ENCODE peak calls at places on chromosome 18, in four cellular contexts. W is K562, Y is GM12878, M is HepG2. U is an unnamed sample.

GRCh38 chr18:32139835-32140283 is 48.2 kb downstream of the RNF138 start:
- DNase-seq in Y (no peak), W (no peak), M (no peak), U (no peak)

GRCh38 chr18:39058386-39059000 is 1492.9 kb upstream of the CELF4 start:
- DNase-seq in M (no peak), Y (no peak), W (no peak), U (no peak)

GRCh38 chr18:13570856-13571495 is 155.4 kb downstream of the FAM210A start:
- DNase-seq in Y (no peak), W (no peak), M (no peak), U (no peak)

GRCh38 chr18:3294435-3295080 is 32.6 kb downstream of the MYL12B start:
- DNase-seq in W (peak), M (no peak), Y (no peak), U (no peak)

GRCh38 chr18:2971741-2972552 is 41.0 kb downstream of the LPIN2 start:
- DNase-seq in W (no peak), Y (peak), M (no peak), U (no peak)

GRCh38 chr18:9647496-9648323 is 33.4 kb upstream of the PPP4R1 start:
- DNase-seq in M (peak), Y (peak), W (no peak), U (no peak)

GRCh38 chr18:43785145-43785544 is 507.9 kb upstream of the SYT4 start:
- DNase-seq in M (no peak), Y (no peak), W (no peak), U (no peak)

GRCh38 chr18:5588529-5588928 is 44.7 kb upstream of the EPB41L3 start:
- DNase-seq in Y (no peak), M (no peak), W (no peak), U (no peak)

GRCh38 chr18:75198046-75198445 is 10.9 kb downstream of the PTGR3 start:
- DNase-seq in W (no peak), Y (no peak), M (no peak), U (no peak)

GRCh38 chr18:55500316-55501086 is 87.5 kb downstream of the TCF4 start:
- DNase-seq in M (no peak), Y (no peak), W (no peak), U (no peak)

GRCh38 chr18:45059695-45060094 is 379.0 kb downstream of the SETBP1 start:
- DNase-seq in Y (no peak), M (no peak), W (peak), U (no peak)

GRCh38 chr18:8401606-8402005 is 207.6 kb upstream of the RAB12 start:
- DNase-seq in W (no peak), Y (no peak), M (no peak), U (no peak)

GRCh38 chr18:36427831-36428230 is 130.3 kb downstream of the FHOD3 start:
- DNase-seq in Y (no peak), W (no peak), M (no peak), U (no peak)

GRCh38 chr18:54736981-54737380 is 91.3 kb upstream of the RAB27B start:
- DNase-seq in W (no peak), Y (no peak), M (no peak), U (no peak)

GRCh38 chr18:44895176-44895798 is 214.6 kb downstream of the SETBP1 start:
- DNase-seq in W (peak), Y (peak), M (no peak), U (no peak)

DNA sequence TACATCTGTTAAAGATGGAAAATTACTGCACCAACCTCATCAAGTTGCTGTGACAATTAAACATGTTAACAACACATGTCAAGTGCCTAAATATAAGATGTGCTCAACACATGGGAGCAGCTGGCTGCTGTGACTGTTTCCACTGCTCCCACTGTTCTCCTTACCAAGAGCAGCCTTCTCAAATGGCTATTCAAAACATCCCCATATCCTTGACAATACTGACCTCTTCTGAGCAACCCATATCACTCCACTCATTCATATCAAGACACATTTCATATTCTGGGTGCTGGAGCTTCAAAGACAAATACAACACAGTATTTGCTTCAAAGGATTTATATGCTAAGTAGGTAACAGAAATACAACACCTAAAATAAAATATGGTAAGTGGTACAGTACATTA is 60.3 kb downstream of the PIAS2 start:
- DNase-seq in M (no peak), Y (no peak), W (no peak), U (no peak)
- TF ChIP-seq BHLHE40 in M (no peak), Y (no peak), W (no peak), U (no peak)

GRCh38 chr18:6633370-6633769 is 96.1 kb upstream of the ARHGAP28 start:
- DNase-seq in M (no peak), Y (no peak), W (no peak), U (no peak)
- TF ChIP-seq FOXK2 in M (no peak), Y (no peak), W (no peak), U (no peak)

DNA sequence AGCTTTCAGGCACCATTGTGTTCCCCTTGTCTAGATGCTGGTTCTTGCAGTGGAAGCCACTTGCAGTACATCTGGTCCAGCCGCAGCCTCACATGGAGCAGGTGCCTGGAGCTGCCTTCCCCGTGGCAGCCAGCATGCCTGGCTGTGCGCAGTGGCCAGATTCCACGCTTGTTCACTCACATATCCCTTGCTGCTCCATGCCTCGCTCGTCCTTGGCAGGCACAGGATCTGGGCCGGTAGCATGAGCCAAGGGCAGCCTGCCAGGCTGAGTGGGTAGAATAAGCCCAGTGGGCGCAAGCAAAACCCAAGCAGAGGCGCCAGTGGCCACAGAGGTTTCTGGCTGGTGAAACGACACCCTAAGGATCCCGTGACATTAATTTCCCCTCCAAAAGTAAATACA is 20.6 kb downstream of the TMX3 start:
- DNase-seq in M (no peak), W (no peak), Y (no peak), U (no peak)
- TF ChIP-seq BHLHE40 in M (no peak), W (no peak), Y (no peak), U (no peak)

DNA sequence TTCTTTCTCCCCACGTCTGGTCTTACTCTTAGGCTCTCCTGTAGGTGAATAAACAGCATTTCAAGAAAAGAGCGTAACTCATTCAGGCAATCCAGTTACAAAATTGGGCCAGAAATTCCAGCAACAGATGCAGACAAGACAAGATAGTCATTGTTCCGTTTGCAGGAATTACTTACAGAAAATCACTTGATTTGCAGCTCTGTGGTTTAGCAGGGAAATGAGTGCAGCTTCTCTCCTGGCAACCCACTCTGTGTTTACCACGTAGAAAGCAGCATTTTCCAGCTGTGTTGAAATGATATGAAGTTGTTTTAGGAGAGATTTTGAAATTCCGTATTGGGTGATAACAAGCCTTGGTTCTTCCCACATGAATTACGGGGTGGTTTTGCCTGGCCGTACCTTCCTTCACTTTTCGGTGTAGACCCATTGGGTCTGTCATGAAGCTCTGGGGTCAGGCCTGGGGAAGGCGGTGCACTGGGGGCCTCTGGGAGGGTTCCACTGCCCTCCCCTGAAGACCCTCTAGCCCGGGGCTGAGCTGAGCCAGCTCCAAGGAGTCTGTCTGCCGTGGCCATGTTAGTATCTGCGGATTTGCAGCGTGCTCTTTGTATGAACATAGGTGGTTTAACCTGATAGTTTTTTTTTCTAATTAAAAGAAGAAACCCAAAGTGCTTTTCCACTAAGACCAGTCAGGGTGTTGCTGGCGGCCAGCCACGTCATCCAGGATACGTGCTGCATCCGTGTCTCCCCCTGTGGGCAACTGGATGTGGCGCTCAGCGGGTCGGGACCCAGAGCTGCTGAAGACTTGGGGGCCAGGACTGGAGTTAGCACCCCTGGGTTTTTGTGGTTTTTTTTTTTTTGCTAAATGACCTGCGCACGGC is 58.9 kb upstream of the KCNG2 start:
- DNase-seq in W (no peak), M (no peak), Y (no peak), U (no peak)
- TF ChIP-seq FOXK2 in W (no peak), M (no peak), Y (no peak), U (no peak)

GRCh38 chr18:68564961-68565360 is 149.9 kb downstream of the TMX3 start:
- DNase-seq in Y (no peak), W (no peak), M (no peak), U (no peak)
- TF ChIP-seq BHLHE40 in Y (no peak), W (no peak), M (no peak), U (no peak)

DNA sequence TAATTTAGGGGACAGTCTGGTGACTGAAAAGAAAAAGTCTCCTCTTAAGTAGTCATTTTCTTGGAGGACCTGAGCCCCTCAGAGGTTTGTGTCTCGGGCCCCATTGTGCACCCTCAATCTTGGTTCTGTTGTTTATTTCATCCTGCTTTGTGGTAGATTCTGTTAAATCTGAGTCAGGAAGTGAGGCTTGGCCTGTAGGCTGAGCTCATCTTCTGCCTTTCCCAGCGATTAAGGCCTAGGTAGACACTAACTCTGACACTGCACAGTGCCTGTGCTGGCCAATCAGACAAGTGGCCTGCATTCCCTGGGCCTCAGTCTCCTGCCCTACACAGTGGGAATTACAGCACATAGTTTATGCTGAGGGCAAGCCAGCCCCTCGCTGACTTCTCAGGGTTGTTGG is 80.2 kb downstream of the CTIF start:
- DNase-seq in W (no peak), M (no peak), Y (no peak), U (no peak)
- TF ChIP-seq FOXK2 in W (no peak), M (no peak), Y (no peak), U (no peak)

GRCh38 chr18:48898521-48898920 is 52.2 kb downstream of the SMAD7 start:
- DNase-seq in M (no peak), Y (no peak), W (no peak), U (no peak)

GRCh38 chr18:48896875-48897511 is 53.8 kb downstream of the SMAD7 start:
- DNase-seq in M (peak), Y (peak), W (peak), U (no peak)

GRCh38 chr18:48894799-48895346 is 55.9 kb downstream of the SMAD7 start:
- DNase-seq in Y (no peak), M (no peak), W (no peak), U (no peak)

GRCh38 chr18:48897531-48897930 is 53.2 kb downstream of the SMAD7 start:
- DNase-seq in W (no peak), Y (no peak), M (no peak), U (no peak)

DNA sequence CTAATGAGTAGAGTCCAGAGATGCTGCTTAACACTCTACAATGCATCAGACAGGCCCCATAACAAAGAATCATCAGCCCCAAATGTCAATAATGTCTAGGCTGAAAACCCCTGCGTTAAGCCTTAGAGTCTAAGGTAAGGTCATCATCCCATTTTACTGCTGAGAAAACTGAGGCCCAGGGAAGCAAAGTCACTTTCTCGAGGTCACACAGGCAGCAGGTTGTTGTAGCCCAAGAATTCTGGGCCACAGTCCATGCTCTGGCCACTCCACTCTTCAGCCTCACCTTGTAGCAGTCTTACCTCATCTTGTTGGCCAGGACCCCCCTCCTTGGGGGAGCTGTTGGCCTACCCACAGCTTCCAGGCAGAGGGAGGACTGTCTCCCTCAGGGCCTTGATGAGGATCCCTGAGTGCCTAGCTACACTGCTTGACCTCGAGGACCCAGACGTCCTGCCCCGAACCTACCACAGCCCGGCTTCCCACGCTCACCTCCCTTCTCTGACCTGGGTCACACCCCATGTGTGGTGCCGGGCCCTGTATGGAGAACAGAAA is 54.4 kb downstream of the SMAD7 start:
- DNase-seq in W (no peak), M (no peak), Y (no peak), U (no peak)
- TF ChIP-seq BHLHE40 in W (no peak), M (no peak), Y (no peak), U (no peak)

GRCh38 chr18:58578835-58579560 is 49.9 kb downstream of the ALPK2 start:
- DNase-seq in Y (no peak), W (no peak), M (peak), U (no peak)
- TF ChIP-seq FOXK2 in Y (no peak), W (no peak), M (no peak), U (no peak)

GRCh38 chr18:6942742-6943141 is 174.9 kb downstream of the LAMA1 start:
- DNase-seq in Y (no peak), M (no peak), W (no peak), U (no peak)
- TF ChIP-seq BHLHE40 in Y (no peak), M (no peak), W (no peak), U (no peak)

GRCh38 chr18:35352283-35352682 is 8.1 kb upstream of the ZNF24 start:
- DNase-seq in W (no peak), M (no peak), Y (no peak), U (no peak)
- TF ChIP-seq FOXK2 in W (no peak), M (no peak), Y (no peak), U (no peak)